ENCODE peak calls at places on chromosome 18, in four cellular contexts. B is NCI-H345, N is memory B cell, S is activated T-helper 1 cell treated with Interleukin-2 at 50 U/mL for 16 hours. M is an unnamed sample.

GRCh38 chr18:3397031-3397750 is 52.8 kb upstream of the TGIF1 start:
- DNase-seq in B (no peak), N (no peak), S (no peak), M (peak)

GRCh38 chr18:54776282-54776977 is 51.8 kb upstream of the RAB27B start:
- DNase-seq in B (no peak), N (no peak), S (no peak), M (peak)

GRCh38 chr18:2903006-2903405 is 56.2 kb downstream of the EMILIN2 start:
- DNase-seq in B (no peak), N (no peak), S (no peak), M (peak)

GRCh38 chr18:79738565-79739439 is 58.9 kb upstream of the KCNG2 start:
- DNase-seq in B (no peak), N (no peak), S (no peak), M (no peak)

GRCh38 chr18:27785815-27786537 is 391.0 kb downstream of the CDH2 start:
- DNase-seq in B (peak), N (no peak), S (no peak), M (no peak)

GRCh38 chr18:34821669-34822210 is 111.6 kb downstream of the DTNA start:
- DNase-seq in B (no peak), N (no peak), S (no peak), M (no peak)

GRCh38 chr18:80108122-80108536 is 933 bp upstream of the ADNP2 start:
- DNase-seq in B (no peak), N (no peak), S (no peak), M (no peak)

GRCh38 chr18:61096231-61096630 is 237.0 kb upstream of the CDH20 start:
- DNase-seq in B (peak), N (no peak), S (no peak), M (no peak)

GRCh38 chr18:51275712-51276473 is 78.4 kb upstream of the MEX3C start:
- DNase-seq in B (no peak), N (no peak), S (no peak), M (no peak)

M was measured in RWPE1.